ENCODE peak calls at places on chromosomes 16 and 17, in five cellular contexts. L, Q, V, F and S are unnamed samples.

GRCh38 chr16:51144203-51144602 is 6.9 kb downstream of the SALL1 start:
- DNase-seq in L (no peak), Q (no peak), V (no peak), F (no peak), S (no peak)

GRCh38 chr16:7315813-7316212 is 16.8 kb upstream of the RBFOX1 start:
- DNase-seq in L (no peak), Q (no peak), V (no peak), F (no peak), S (no peak)

GRCh38 chr16:84730406-84731106 is 30.8 kb downstream of the USP10 start:
- DNase-seq in L (peak; percentile 71), Q (peak; percentile 68), V (peak; percentile 14), F (peak; percentile 75), S (no peak)

GRCh38 chr17:57466042-57466471 is 209.7 kb downstream of the MSI2 start:
- DNase-seq in L (peak; percentile 75), Q (no peak), V (no peak), F (no peak), S (no peak)

GRCh38 chr17:14123579-14124278 is 54.4 kb downstream of the COX10 start:
- DNase-seq in L (no peak), Q (no peak), V (no peak), F (no peak), S (no peak)

GRCh38 chr17:73592079-73592415 is 52.2 kb downstream of the SDK2 start:
- DNase-seq in L (no peak), Q (no peak), V (no peak), F (no peak), S (no peak)

GRCh38 chr16:12162151-12162559 is 185.6 kb downstream of the SNX29 start:
- DNase-seq in L (no peak), Q (no peak), V (no peak), F (no peak), S (no peak)

GRCh38 chr17:33046361-33047255 is 55.0 kb downstream of the SPACA3 start:
- DNase-seq in L (no peak), Q (no peak), V (no peak), F (no peak), S (no peak)

GRCh38 chr17:55208078-55208812 is 56.5 kb upstream of the HLF start:
- DNase-seq in L (no peak), Q (no peak), V (no peak), F (no peak), S (peak; percentile 91)

GRCh38 chr17:79832211-79833109 is 6.8 kb downstream of the CBX4 start:
- DNase-seq in L (peak; percentile 79), Q (peak; percentile 67), V (peak; percentile 74), F (no peak), S (no peak)

GRCh38 chr17:77935121-77935571 is 23.4 kb upstream of the TNRC6C start:
- DNase-seq in L (peak; percentile 47), Q (no peak), V (no peak), F (no peak), S (no peak)

GRCh38 chr16:83915081-83915480 is 16.2 kb downstream of the MLYCD start:
- DNase-seq in L (no peak), Q (no peak), V (no peak), F (no peak), S (no peak)

GRCh38 chr17:83058478-83059167 is 20.8 kb upstream of the METRNL start:
- DNase-seq in L (no peak), Q (no peak), V (peak; percentile 37), F (no peak), S (no peak)

DNA sequence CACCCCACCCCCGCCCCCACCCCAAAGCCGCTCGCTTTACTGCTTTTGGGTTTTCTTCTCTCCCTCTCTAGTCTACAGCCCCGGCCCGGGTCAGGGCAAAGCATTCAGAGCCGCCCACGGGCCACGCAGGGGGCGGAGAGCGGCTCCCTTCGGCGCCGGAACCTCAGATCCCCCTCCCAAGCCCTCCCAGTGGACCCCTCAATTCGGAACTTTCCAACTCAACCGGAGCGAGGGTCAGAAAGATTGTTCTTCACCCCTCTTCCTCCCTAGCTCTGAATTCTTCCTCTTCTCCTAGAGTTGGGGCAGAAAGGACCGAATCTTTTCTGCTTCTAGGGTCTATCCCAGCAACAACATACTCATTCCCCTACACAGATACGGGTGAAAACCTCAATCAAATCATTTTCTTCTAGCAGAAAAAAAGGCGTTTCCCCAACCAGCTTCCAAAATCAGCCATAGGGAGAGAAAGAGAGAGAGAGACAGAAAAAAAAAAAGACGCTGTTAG is 1.0 kb downstream of the HOXB2 start:
- DNase-seq in L (no peak), Q (no peak), V (no peak), F (no peak), S (no peak)
- H3K27ac ChIP-seq in L (no peak overlapping the region), Q (peak overlapping the region; percentile 95), V (no peak overlapping the region), F (no peak overlapping the region), S (no peak overlapping the region)

DNA sequence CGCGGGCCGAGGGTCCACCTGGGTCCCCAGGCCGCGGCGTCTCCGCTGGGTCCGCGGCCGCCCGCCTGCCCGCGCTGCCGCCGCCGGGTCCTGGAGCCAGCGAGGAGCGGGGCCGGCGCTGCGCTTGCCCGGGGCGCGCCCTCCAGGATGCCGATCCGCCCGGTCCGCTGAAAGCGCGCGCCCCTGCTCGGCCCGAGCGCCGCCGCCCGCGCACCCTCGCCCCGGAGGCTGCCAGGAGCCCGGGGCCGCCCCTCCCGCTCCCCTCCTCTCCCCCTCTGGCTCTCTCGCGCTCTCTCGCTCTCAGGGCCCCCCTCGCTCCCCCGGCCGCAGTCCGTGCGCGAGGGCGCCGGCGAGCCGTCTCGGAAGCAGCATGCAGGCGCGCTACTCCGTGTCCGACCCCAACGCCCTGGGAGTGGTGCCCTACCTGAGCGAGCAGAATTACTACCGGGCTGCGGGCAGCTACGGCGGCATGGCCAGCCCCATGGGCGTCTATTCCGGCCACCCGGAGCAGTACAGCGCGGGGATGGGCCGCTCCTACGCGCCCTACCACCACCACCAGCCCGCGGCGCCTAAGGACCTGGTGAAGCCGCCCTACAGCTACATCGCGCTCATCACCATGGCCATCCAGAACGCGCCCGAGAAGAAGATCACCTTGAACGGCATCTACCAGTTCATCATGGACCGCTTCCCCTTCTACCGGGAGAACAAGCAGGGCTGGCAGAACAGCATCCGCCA is 504 bp downstream of the FOXC2 start:
- DNase-seq in L (peak; percentile 61), Q (no peak), V (peak; percentile 77), F (no peak), S (no peak)
- TF ChIP-seq EZH2 in L (no peak), Q (no peak), V (peak; percentile 94), F (no peak), S (no peak)

DNA sequence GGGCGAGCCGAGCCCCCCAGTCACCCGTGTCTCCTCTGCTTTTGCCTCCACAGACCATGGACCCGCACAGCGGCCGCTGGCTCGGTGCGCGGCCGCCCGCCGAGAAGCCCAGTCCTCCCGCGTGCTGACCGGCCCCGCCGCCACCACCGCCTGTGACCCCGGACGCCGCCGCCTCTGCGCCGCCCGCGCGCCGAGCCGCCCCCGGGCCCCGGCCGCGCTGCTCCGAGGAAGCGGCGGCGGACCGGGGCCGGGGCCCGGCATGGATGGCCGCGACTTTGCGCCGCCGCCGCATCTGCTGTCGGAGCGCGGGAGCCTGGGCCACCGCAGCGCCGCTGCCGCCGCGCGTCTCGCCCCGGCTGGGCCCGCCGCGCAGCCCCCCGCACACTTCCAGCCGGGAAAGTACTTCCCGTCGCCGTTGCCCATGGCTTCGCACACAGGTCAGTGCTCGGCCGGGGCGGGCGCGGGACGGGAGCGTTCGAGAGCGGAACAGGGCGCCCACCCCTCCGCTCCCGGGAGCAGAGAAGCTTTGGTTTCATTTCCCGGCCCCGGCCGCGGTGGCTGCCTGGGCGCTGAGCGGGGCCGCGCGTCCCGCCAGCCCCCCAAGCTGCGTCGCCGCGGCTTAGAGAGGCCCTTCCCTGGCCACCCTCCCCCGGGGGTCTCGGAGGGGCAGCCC is 4.4 kb downstream of the BAHCC1 start:
- DNase-seq in L (peak; percentile 55), Q (peak; percentile 69), V (no peak), F (no peak), S (no peak)
- TF ChIP-seq POLR2AphosphoS5 in L (no peak), Q (no peak), V (no peak), F (no peak), S (no peak)

DNA sequence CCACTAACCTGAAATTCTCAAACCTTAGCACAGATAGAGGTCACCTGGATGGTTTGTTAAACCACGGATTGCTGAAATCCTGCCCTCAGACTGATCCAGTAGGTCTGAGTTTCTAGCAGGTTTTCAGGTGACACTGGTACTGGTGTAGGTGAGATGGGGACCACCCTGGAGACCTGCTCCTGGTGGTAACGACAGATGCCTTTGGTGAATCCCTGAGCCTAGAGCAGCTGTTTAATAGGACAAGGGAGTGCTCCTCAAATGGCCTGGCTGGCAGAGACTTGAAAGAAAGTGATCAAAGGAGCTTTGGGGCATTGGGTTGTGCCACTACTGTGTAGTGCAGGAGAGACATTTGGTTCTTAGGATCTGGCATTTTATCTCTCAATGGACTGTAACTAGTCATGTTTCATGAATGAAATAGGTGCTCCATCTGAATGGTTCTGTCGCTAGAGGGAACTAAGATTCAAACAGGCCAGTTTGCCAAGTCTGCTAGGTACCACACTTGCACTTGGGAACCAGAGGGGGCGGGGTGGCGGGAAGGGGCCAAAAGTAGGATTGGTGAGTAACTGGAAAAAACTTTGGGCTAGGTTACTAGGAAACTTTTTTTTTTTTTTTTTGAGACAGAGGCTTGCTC is 2.9 kb upstream of the IFI35 start:
- DNase-seq in L (peak; percentile 71), Q (no peak), V (no peak), F (peak; percentile 61), S (no peak)
- H3K27ac ChIP-seq in L (peak overlapping the region; percentile 88), Q (no peak overlapping the region), V (no peak overlapping the region), F (peak overlapping the region; percentile 44), S (peak overlapping the region; percentile 42)

GRCh38 chr16:819336-819735 is 18.8 kb upstream of the GNG13 start:
- DNase-seq in L (no peak), Q (no peak), V (no peak), F (no peak), S (no peak)

GRCh38 chr16:818132-818531 is 17.6 kb upstream of the GNG13 start:
- DNase-seq in L (no peak), Q (no peak), V (no peak), F (no peak), S (no peak)

GRCh38 chr16:818592-818991 is 18.1 kb upstream of the GNG13 start:
- DNase-seq in L (no peak), Q (no peak), V (no peak), F (no peak), S (no peak)

GRCh38 chr16:815861-816260 is 15.3 kb upstream of the GNG13 start:
- DNase-seq in L (no peak), Q (no peak), V (no peak), F (no peak), S (no peak)

DNA sequence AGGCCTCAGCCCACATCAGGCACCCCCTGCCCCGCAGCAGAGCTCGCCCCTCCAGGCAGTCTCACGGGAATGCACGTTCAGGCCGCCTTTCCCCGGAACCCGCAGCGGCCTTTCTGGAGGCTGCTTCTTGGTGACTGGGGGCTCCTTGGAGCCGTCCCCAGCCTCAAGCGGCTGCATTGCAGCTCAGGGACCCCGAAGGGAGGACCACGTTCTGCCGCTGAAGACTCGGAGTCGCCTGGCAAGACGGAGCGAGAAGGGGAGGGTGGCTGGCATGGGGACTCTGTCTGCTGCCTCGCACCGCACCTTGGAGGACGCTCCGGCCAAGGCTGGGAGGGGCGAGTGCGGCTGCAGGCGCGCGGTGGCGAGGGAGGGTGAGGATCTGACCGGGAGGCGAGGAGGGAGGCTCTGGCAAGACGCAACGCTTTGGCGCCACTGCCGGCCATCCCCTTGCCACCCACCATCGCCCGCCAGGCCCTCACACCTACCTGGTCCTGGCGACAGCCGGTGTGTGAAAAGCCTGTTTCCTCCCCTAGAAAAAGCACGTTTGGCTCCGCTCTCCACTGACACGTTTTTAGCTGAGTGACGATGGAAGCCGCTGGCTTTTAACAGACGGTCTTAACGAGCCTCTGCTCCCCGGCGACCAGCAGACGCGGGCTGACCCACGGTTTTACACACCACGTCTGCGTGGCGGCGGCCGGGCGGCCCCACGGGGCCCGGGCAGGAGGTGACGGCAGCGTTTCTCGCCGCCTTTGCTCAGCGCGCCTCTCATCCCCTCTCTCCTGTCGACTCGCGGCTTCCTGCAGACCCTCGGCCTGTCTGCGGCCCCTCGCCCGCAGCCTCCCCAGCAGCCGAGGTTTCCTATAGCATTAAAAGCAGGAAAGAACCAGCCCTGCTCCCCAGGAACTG is 16.7 kb upstream of the GNG13 start:
- DNase-seq in L (no peak), Q (no peak), V (no peak), F (no peak), S (no peak)
- TF ChIP-seq EZH2 in L (no peak), Q (no peak), V (no peak), F (no peak), S (no peak)